ENCODE peak calls at places on chromosomes 2 and 18, in four cellular contexts. V, G, B and W are unnamed samples.

GRCh38 chr2:149585317-149585885 is 2.2 kb downstream of the MMADHC start:
- DNase-seq in V (no peak), G (no peak), B (no peak), W (no peak)

GRCh38 chr18:52791321-52791720 is 451.3 kb downstream of the DCC start:
- DNase-seq in V (no peak), G (no peak), B (no peak), W (no peak)

GRCh38 chr2:54864727-54865126 is 141.3 kb downstream of the EML6 start:
- DNase-seq in V (no peak), G (no peak), B (no peak), W (no peak)

GRCh38 chr18:79789901-79790885 is 7.5 kb upstream of the KCNG2 start:
- DNase-seq in V (no peak), G (no peak), B (no peak), W (no peak)

GRCh38 chr2:28185153-28185552 is 207.5 kb upstream of the FOSL2 start:
- DNase-seq in V (peak; percentile 42), G (no peak), B (no peak), W (no peak)

GRCh38 chr2:210539035-210539434 is 17.4 kb upstream of the CPS1 start:
- DNase-seq in V (no peak), G (no peak), B (no peak), W (no peak)

GRCh38 chr2:224997802-224998201 is 44.5 kb downstream of the DOCK10 start:
- DNase-seq in V (no peak), G (no peak), B (no peak), W (no peak)

GRCh38 chr2:72367530-72368225 is 220.0 kb upstream of the CYP26B1 start:
- DNase-seq in V (peak; percentile 83), G (peak; percentile 24), B (no peak), W (no peak)

GRCh38 chr2:67038195-67038594 is 358.9 kb upstream of the ETAA1 start:
- DNase-seq in V (no peak), G (no peak), B (no peak), W (no peak)

GRCh38 chr18:79567481-79568147 is 112.0 kb upstream of the CTDP1 start:
- DNase-seq in V (peak; percentile 88), G (peak; percentile 57), B (no peak), W (no peak)

GRCh38 chr2:159904565-159905281 is 106.7 kb upstream of the CD302 start:
- DNase-seq in V (peak; percentile 10), G (peak; percentile 56), B (peak; percentile 93), W (peak; percentile 92)

GRCh38 chr18:49072524-49072934 is 121.8 kb upstream of the SMAD7 start:
- DNase-seq in V (no peak), G (no peak), B (no peak), W (no peak)

GRCh38 chr2:10057231-10058107 is 14.1 kb downstream of the KLF11 start:
- DNase-seq in V (peak; percentile 74), G (peak; percentile 65), B (no peak), W (peak; percentile 65)

GRCh38 chr2:29329899-29330298 is 214.7 kb downstream of the CLIP4 start:
- DNase-seq in V (no peak), G (no peak), B (no peak), W (no peak)
- TF ChIP-seq CTCF in V (no peak), G (no peak), B (no peak), W (no peak)

DNA sequence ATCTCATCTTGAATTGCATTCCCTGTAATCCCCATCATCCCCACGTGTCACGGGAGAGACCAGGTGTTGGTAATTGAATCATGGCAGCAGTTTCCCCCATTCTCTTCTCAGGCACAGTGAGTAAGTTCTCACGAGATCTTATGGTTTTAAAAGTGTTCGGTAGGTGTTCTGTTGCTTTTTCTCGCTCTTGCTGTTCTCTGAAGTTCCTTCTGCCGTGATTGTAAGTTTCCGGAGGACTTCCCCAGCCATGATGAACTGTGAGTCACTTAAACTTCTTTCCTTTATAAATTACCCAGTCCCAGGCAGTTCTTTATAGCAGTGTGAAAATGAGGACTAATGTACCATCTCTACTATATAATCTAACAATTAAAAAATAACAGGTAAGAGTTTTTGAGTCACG is 409.9 kb upstream of the NRXN1 start:
- DNase-seq in V (no peak), G (no peak), B (no peak), W (no peak)
- TF ChIP-seq CTCF in V (no peak), G (no peak), B (no peak), W (no peak)

DNA sequence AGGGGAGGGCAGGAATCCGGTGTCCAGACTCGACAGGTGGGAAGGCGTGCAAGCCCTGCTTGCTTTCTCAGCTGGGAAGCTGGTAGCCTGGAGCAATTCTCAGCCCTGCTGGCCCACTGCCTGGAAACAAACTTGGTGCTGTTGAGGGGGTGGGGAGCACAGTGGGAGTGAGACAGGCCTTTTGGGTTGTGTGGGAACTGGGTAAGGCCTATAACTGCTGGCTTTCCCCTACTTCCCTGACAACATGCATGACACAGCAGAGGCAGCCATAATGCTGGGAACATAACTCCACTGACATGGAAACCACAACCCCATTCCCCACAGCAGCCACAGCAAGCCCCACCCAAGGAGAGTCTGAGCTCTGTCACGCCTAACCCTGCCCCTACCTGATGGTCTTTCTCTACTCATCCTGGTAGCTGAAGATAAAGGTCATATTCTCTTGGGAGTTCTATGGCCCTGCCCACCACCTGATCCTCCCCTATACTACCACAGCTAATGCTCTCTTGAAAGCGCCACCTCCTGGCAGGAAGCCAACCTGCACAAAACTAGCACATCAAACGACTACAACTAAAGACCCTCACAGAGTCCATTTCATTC is 122.9 kb upstream of the ACVR1C start:
- DNase-seq in V (no peak), G (no peak), B (peak; percentile 13), W (no peak)
- TF ChIP-seq CTCF in V (no peak), G (no peak), B (peak; percentile 63), W (peak; percentile 27)

GRCh38 chr2:100818606-100819364 is 1.2 kb upstream of the NPAS2 start:
- DNase-seq in V (peak; percentile 59), G (peak; percentile 67), B (no peak), W (peak; percentile 22)
- TF ChIP-seq CTCF in V (peak; percentile 55), G (peak; percentile 24), B (no peak), W (no peak)

DNA sequence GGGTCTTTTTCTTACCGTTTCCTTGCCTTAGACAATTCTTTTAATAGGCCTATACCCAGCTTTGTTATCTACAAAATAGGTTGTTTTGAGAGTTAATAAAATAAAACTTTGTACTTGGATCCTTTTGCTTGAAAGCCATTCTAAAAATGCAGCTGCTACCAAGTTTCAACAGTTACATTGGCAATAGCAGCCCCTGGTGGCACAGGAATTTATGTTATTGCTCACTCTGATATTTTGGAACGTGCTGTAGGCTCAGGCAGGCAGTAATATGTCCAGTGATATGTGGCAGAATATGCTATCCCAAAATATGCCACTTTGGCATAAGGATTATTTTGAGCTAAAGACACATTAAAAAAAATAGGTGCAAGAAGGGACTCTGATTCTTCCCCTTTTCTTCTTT is 6.7 kb upstream of the COMMD1 start:
- DNase-seq in V (no peak), G (no peak), B (peak; percentile 44), W (no peak)
- TF ChIP-seq CTCF in V (peak; percentile 64), G (peak; percentile 8), B (peak; percentile 60), W (peak; percentile 34)